ENCODE peak calls at places on chromosomes 11 and 22, in four cellular contexts. X is cardiac fibroblast, Y is cardiac muscle cell, U is endodermal cell. F is an unnamed sample.

GRCh38 chr11:67283490-67283963 is 5.6 kb upstream of the ANKRD13D start:
- DNase-seq in Y (no peak), U (no peak), X (no peak), F (no peak)

GRCh38 chr22:49976439-49977175 is 16.0 kb downstream of the PIM3 start:
- DNase-seq in X (no peak), Y (no peak), U (no peak), F (no peak)

GRCh38 chr22:49972163-49973017 is 11.8 kb downstream of the PIM3 start:
- DNase-seq in Y (no peak), X (no peak), U (peak), F (no peak)

GRCh38 chr11:2561283-2562180 is 116.7 kb downstream of the KCNQ1 start:
- DNase-seq in X (no peak), U (peak), Y (no peak), F (no peak)

GRCh38 chr11:109422755-109423113 is 744 bp downstream of the C11orf87 start:
- DNase-seq in Y (no peak), X (peak), U (no peak), F (no peak)

GRCh38 chr11:22792497-22792896 is 37.1 kb downstream of the SVIP start:
- DNase-seq in Y (no peak), X (peak), U (no peak), F (peak)

GRCh38 chr11:115548878-115549528 is 44.8 kb upstream of the CADM1 start:
- DNase-seq in X (no peak), U (peak), Y (no peak), F (no peak)

GRCh38 chr11:118109231-118109630 is 22.5 kb upstream of the SMIM35 start:
- DNase-seq in Y (no peak), X (peak), U (no peak), F (peak)

GRCh38 chr11:107042748-107043147 is 24.5 kb upstream of the GUCY1A2 start:
- DNase-seq in U (no peak), Y (no peak), X (peak), F (no peak)

GRCh38 chr11:42344204-42344792 is 884.8 kb upstream of the LRRC4C start:
- DNase-seq in Y (no peak), X (no peak), U (no peak), F (no peak)

GRCh38 chr11:130813196-130813595 is 103.1 kb downstream of the SNX19 start:
- DNase-seq in U (peak), X (no peak), Y (no peak), F (no peak)

GRCh38 chr22:49941507-49942316 is 18.9 kb upstream of the PIM3 start:
- DNase-seq in U (no peak), X (no peak), Y (no peak), F (no peak)

GRCh38 chr11:109677240-109677639 is 255.2 kb downstream of the C11orf87 start:
- DNase-seq in X (no peak), U (no peak), Y (no peak), F (no peak)

GRCh38 chr22:19853879-19854777 is 546 bp downstream of the GNB1L start:
- DNase-seq in U (peak), X (no peak), Y (no peak), F (no peak)

GRCh38 chr11:8259316-8259995 is 4.2 kb downstream of the LMO1 start:
- DNase-seq in Y (no peak), X (no peak), U (no peak), F (no peak)

GRCh38 chr22:46317646-46318045 is 17.9 kb upstream of the TRMU start:
- DNase-seq in U (no peak), Y (no peak), X (no peak), F (no peak)

GRCh38 chr11:72924568-72925190 is 110.5 kb downstream of the ATG16L2 start:
- DNase-seq in X (peak), Y (no peak), U (no peak), F (peak)

GRCh38 chr22:50403701-50404101 is 60.6 kb downstream of the PPP6R2 start:
- DNase-seq in X (no peak), Y (no peak), U (no peak), F (no peak)

GRCh38 chr11:3002346-3002745 is 10.2 kb upstream of the NAP1L4 start:
- DNase-seq in X (no peak), U (no peak), Y (no peak), F (no peak)

GRCh38 chr11:3129591-3130268 is 35.4 kb downstream of the OSBPL5 start:
- DNase-seq in X (no peak), U (peak), Y (no peak), F (no peak)

GRCh38 chr11:66996609-66997273 is 21.6 kb downstream of the C11orf86 start:
- DNase-seq in X (peak), Y (peak), U (no peak), F (no peak)

GRCh38 chr11:45337583-45338360 is 51.6 kb upstream of the SYT13 start:
- DNase-seq in U (peak), X (no peak), Y (no peak), F (no peak)

GRCh38 chr22:48566741-48567140 is 1260.9 kb downstream of the BRD1 start:
- DNase-seq in X (no peak), Y (no peak), U (no peak), F (no peak)

GRCh38 chr11:650482-650881 is 13.4 kb downstream of the DRD4 start:
- DNase-seq in X (peak), Y (no peak), U (no peak), F (peak)

GRCh38 chr11:59791639-59792038 is 18.9 kb downstream of the MRPL16 start:
- DNase-seq in Y (no peak), U (no peak), X (no peak), F (no peak)

GRCh38 chr11:96134622-96135021 is 208.4 kb downstream of the MAML2 start:
- DNase-seq in X (peak), Y (no peak), U (no peak), F (no peak)

GRCh38 chr11:27387362-27387761 is 24.3 kb upstream of the CCDC34 start:
- DNase-seq in Y (no peak), X (peak), U (no peak), F (no peak)

GRCh38 chr22:44003016-44003775 is 20.9 kb upstream of the PARVB start:
- DNase-seq in U (no peak), X (no peak), Y (no peak), F (no peak)

GRCh38 chr22:44003776-44004460 is 20.2 kb upstream of the PARVB start:
- DNase-seq in U (peak), X (no peak), Y (peak), F (no peak)

GRCh38 chr22:44002324-44002723 is 21.8 kb upstream of the PARVB start:
- DNase-seq in U (no peak), X (no peak), Y (no peak), F (no peak)

GRCh38 chr22:44000123-44000522 is 24.0 kb upstream of the PARVB start:
- DNase-seq in X (no peak), Y (no peak), U (no peak), F (no peak)

GRCh38 chr22:44005524-44005923 is 18.6 kb upstream of the PARVB start:
- DNase-seq in X (no peak), U (no peak), Y (no peak), F (no peak)
- TF ChIP-seq CTCF in X (no peak), U (no peak), Y (no peak), F (no peak)

GRCh38 chr11:134032501-134033091 is 36.3 kb upstream of the JAM3 start:
- DNase-seq in U (peak), X (no peak), Y (no peak), F (no peak)

GRCh38 chr11:134033276-134033675 is 35.6 kb upstream of the JAM3 start:
- DNase-seq in X (no peak), U (no peak), Y (no peak), F (no peak)

GRCh38 chr11:134033696-134034491 is 35.0 kb upstream of the JAM3 start:
- DNase-seq in Y (peak), U (peak), X (peak), F (peak)

GRCh38 chr11:134036484-134037092 is 32.3 kb upstream of the JAM3 start:
- DNase-seq in Y (no peak), X (no peak), U (peak), F (no peak)

GRCh38 chr11:134034496-134035381 is 34.1 kb upstream of the JAM3 start:
- DNase-seq in U (no peak), X (no peak), Y (no peak), F (no peak)
- H3K4me3 ChIP-seq in U (no peak), X (no peak), Y (no peak), F (no peak)

GRCh38 chr11:30346068-30346688 is 23.3 kb downstream of the ARL14EP start:
- DNase-seq in U (no peak), Y (peak), X (peak), F (peak)
- TF ChIP-seq CTCF in U (peak), Y (peak), X (peak), F (peak)

DNA sequence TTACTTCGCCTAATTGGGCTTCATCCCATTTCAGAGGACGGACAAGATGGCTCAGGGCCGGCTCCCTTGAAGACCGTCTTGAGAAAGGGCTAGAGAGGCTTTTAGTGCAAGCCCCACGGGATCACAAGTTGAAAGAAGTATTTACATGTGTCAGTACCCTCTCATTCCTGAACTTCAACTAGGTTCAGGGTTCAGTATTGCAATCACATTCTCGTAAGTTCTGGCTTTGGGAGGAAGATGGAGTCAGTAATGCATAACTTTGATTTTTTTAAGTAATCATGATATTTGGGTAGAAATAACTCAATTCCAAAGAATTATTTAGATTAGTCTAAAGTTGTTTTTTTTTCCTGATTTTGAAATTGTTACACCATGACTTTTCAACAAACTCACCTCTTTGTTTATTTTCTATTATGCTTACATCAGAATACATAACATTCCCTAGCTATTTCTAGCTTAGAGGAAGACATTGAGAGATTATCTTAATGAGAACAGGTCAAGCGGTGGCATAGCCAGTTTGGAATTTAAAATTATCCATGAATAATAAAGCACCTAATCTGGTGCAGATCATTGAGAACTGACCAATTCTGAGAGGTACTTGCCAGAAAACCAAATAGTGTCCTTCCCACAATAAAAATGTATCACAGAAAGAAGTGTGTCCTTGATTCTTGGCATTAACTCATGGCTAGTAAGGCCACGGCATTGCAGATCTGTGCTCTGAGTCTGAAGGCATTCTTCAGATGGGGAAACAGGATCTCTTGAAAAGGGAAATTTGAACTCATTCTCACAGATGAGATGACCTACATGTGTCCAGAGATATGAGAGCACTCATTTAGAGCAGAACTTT is 92.1 kb upstream of the BLID start:
- DNase-seq in U (no peak), Y (no peak), X (peak), F (peak)
- H3K4me3 ChIP-seq in U (no peak), Y (no peak), X (peak), F (no peak)

DNA sequence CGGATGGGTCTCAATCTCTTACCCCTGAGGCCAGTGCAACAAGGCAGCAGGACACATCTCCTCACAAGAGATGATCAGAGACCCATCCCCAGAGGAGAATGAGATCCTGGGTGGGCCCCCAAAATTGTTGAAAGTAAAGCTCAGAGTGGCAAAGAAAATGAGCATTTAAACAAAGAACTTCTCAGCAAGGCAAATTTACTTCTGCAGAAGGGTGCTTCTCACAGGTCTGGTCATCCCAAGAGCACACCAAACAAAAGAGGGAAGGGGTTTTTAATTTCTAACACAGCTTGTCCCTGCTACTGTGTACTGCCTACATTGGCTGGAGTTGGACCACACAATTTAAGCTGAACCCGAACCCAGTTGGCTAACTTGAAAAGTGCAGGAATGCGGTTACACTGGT is 1628.6 kb upstream of the RAG2 start:
- DNase-seq in U (no peak), Y (peak), X (peak), F (no peak)
- TF ChIP-seq CTCF in U (no peak), Y (no peak), X (no peak), F (no peak)

F was measured in fibroblast of mammary gland.